ENCODE peak calls at places on chromosomes 1 and 21, in five cellular contexts. One of them, this sample, is unnamed.

GRCh38 chr1:229597877-229598276 is 28.0 kb downstream of the TAF5L start:
- DNase-seq in head of caudate nucleus: no peak
- DNase-seq in lower lobe of right lung: no peak
- DNase-seq in PC-3: no peak
- DNase-seq in HAP-1: no peak
- DNase-seq in this sample: no peak

GRCh38 chr1:42422672-42423236 is 33.1 kb downstream of the ZMYND12 start:
- DNase-seq in head of caudate nucleus: peak
- DNase-seq in lower lobe of right lung: no peak
- DNase-seq in PC-3: no peak
- DNase-seq in HAP-1: no peak
- DNase-seq in this sample: no peak

GRCh38 chr1:156821801-156822200 is 5.2 kb upstream of the SH2D2A start:
- DNase-seq in head of caudate nucleus: no peak
- DNase-seq in lower lobe of right lung: no peak
- DNase-seq in PC-3: no peak
- DNase-seq in HAP-1: no peak
- DNase-seq in this sample: peak

GRCh38 chr1:113963281-113963906 is 15.9 kb upstream of the OLFML3 start:
- DNase-seq in head of caudate nucleus: no peak
- DNase-seq in lower lobe of right lung: no peak
- DNase-seq in PC-3: no peak
- DNase-seq in HAP-1: no peak
- DNase-seq in this sample: no peak

GRCh38 chr1:210132582-210132981 is 100.0 kb upstream of the SERTAD4 start:
- DNase-seq in head of caudate nucleus: no peak
- DNase-seq in lower lobe of right lung: no peak
- DNase-seq in PC-3: peak
- DNase-seq in HAP-1: peak
- DNase-seq in this sample: peak

GRCh38 chr21:45454081-45454923 is 49.3 kb downstream of the COL18A1 start:
- DNase-seq in head of caudate nucleus: no peak
- DNase-seq in lower lobe of right lung: no peak
- DNase-seq in PC-3: no peak
- DNase-seq in HAP-1: no peak
- DNase-seq in this sample: no peak

GRCh38 chr1:205883792-205884191 is 33.9 kb upstream of the PM20D1 start:
- DNase-seq in head of caudate nucleus: no peak
- DNase-seq in lower lobe of right lung: no peak
- DNase-seq in PC-3: no peak
- DNase-seq in HAP-1: no peak
- DNase-seq in this sample: no peak

GRCh38 chr21:45747802-45748445 is 104.4 kb downstream of the PCBP3 start:
- DNase-seq in head of caudate nucleus: peak
- DNase-seq in lower lobe of right lung: no peak
- DNase-seq in PC-3: peak
- DNase-seq in HAP-1: no peak
- DNase-seq in this sample: peak

GRCh38 chr1:172499636-172500141 is 33.3 kb upstream of the SUCO start:
- DNase-seq in head of caudate nucleus: no peak
- DNase-seq in lower lobe of right lung: peak
- DNase-seq in PC-3: peak
- DNase-seq in HAP-1: no peak
- DNase-seq in this sample: peak

This sample was measured in MCF 10A.